ENCODE peak calls at places on chromosomes 3 and 15, in four cellular contexts. M is effector memory CD4-positive, alpha-beta T cell; Z is sigmoid colon; P is psoas muscle. T is an unnamed sample. For H3K9me3 and H3K27me3, the result is how much of the 10 kb centered on the place peaks cover.

GRCh38 chr3:142863965-142864924 is 24.6 kb downstream of the PCOLCE2 start:
- DNase-seq in P (no peak), Z (no peak), M (no peak), T (no peak)

GRCh38 chr3:138944842-138945645 is 1.9 kb downstream of the FOXL2 start:
- DNase-seq in P (no peak), Z (no peak), M (no peak), T (no peak)

GRCh38 chr3:3259181-3259580 is 79.7 kb upstream of the CRBN start:
- DNase-seq in Z (no peak), M (no peak), P (no peak), T (no peak)

GRCh38 chr15:42986693-42987342 is 66.2 kb upstream of the TTBK2 start:
- DNase-seq in P (no peak), Z (no peak), M (no peak), T (no peak)

GRCh38 chr15:56245871-56246814 is 2.5 kb upstream of the RFX7 start:
- DNase-seq in M (peak), Z (peak), P (peak), T (peak)

GRCh38 chr15:63381301-63382192 is at the start of gene CA12:
- DNase-seq in Z (peak), P (peak), M (no peak), T (peak)

GRCh38 chr3:123275691-123276090 is 73.9 kb downstream of the SEC22A start:
- DNase-seq in P (no peak), M (no peak), Z (no peak), T (no peak)

GRCh38 chr15:31277335-31278055 is 49.1 kb upstream of the KLF13 start:
- DNase-seq in Z (peak), P (peak), M (no peak), T (no peak)

GRCh38 chr3:30282052-30282708 is 324.2 kb upstream of the TGFBR2 start:
- DNase-seq in P (no peak), Z (no peak), M (no peak), T (no peak)

GRCh38 chr3:124234852-124235252 is 242.9 kb upstream of the ROPN1 start:
- DNase-seq in P (peak), M (no peak), Z (no peak), T (no peak)

GRCh38 chr15:100784493-100785180 is 95.0 kb upstream of the ALDH1A3 start:
- DNase-seq in Z (peak), M (no peak), P (no peak), T (no peak)

GRCh38 chr15:70195808-70196304 is 98.1 kb upstream of the TLE3 start:
- DNase-seq in P (peak), M (no peak), Z (peak), T (peak)

GRCh38 chr15:65521355-65521754 is 3.9 kb upstream of the DPP8 start:
- DNase-seq in M (no peak), Z (no peak), P (no peak), T (no peak)

GRCh38 chr3:4508048-4508981 is 15.2 kb downstream of the ITPR1 start:
- DNase-seq in Z (no peak), P (no peak), M (no peak), T (no peak)

GRCh38 chr3:178297732-178298131 is 238.5 kb upstream of the KCNMB2 start:
- DNase-seq in M (no peak), Z (no peak), P (no peak), T (no peak)

GRCh38 chr3:39671600-39671999 is 137.8 kb upstream of the MYRIP start:
- DNase-seq in P (no peak), Z (no peak), M (no peak), T (no peak)

GRCh38 chr15:45242289-45242688 is 9.7 kb upstream of the SLC28A2 start:
- DNase-seq in P (no peak), M (no peak), Z (no peak), T (no peak)
- H3K9me3 ChIP-seq in P (half or more), M (under half), Z (under half), T (under half)

GRCh38 chr15:58608711-58609110 is 140.8 kb downstream of the ADAM10 start:
- DNase-seq in P (no peak), Z (no peak), M (no peak), T (no peak)
- H3K4me3 ChIP-seq in P (no peak), Z (no peak), M (no peak), T (no peak)

GRCh38 chr15:52799145-52799811 is 9.1 kb upstream of the ONECUT1 start:
- DNase-seq in P (no peak), Z (no peak), M (no peak), T (no peak)
- H3K27me3 ChIP-seq in P (half or more), Z (half or more), M (half or more), T (half or more)

GRCh38 chr3:7193271-7193670 is 332.4 kb downstream of the GRM7 start:
- DNase-seq in P (no peak), Z (no peak), M (no peak), T (no peak)

GRCh38 chr3:7194081-7194835 is 333.3 kb downstream of the GRM7 start:
- DNase-seq in P (no peak), M (no peak), Z (no peak), T (no peak)

GRCh38 chr3:7190094-7190493 is 329.2 kb downstream of the GRM7 start:
- DNase-seq in M (no peak), Z (no peak), P (no peak), T (no peak)

GRCh38 chr3:7188551-7188950 is 327.6 kb downstream of the GRM7 start:
- DNase-seq in P (no peak), Z (no peak), M (no peak), T (no peak)
- H3K9me3 ChIP-seq in P (under half), Z (under half), M (under half), T (under half)

GRCh38 chr15:45790325-45790943 is 155.6 kb downstream of the SQOR start:
- DNase-seq in Z (no peak), P (no peak), M (no peak), T (no peak)
- H3K4me3 ChIP-seq in Z (no peak), P (no peak), M (no peak), T (no peak)

GRCh38 chr3:42369832-42370231 is 40.6 kb downstream of the LYZL4 start:
- DNase-seq in Z (no peak), P (no peak), M (no peak), T (no peak)

GRCh38 chr3:42366550-42366949 is 43.9 kb downstream of the LYZL4 start:
- DNase-seq in M (no peak), Z (no peak), P (no peak), T (no peak)

GRCh38 chr3:42371776-42372175 is 38.6 kb downstream of the LYZL4 start:
- DNase-seq in Z (no peak), P (no peak), M (no peak), T (no peak)

GRCh38 chr3:42367903-42368302 is 42.5 kb downstream of the LYZL4 start:
- DNase-seq in P (no peak), Z (no peak), M (no peak), T (no peak)

DNA sequence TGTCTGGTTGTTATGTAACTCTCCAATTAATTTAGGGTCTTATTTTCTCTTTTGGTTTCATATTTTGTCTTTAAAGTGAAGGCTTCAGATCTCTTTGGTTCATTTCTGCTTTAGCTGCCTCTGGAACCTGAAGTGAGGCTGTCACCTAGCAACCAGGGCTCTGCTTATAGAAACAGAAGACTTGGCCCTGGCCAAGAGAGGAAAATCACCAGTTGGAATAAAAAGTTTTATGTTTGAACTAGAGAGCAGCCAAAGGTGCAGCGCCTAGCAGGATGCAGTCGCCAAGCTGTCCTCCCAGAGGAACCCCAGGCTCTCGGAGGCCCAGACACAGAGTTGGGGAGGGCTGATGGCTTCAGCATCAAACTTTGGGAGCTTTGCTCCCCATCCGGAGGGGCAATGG is 41.1 kb downstream of the LYZL4 start:
- DNase-seq in P (no peak), Z (peak), M (no peak), T (no peak)
- H3K27me3 ChIP-seq in P (under half), Z (under half), M (under half), T (under half)

GRCh38 chr3:17901893-17902292 is 159.5 kb upstream of the TBC1D5 start:
- DNase-seq in P (no peak), M (no peak), Z (no peak), T (no peak)
- H3K9me3 ChIP-seq in P (under half), M (under half), Z (under half), T (under half)

GRCh38 chr3:150419076-150419868 is 11.2 kb downstream of the TSC22D2 start:
- DNase-seq in P (no peak), M (no peak), Z (no peak), T (no peak)
- H3K4me3 ChIP-seq in P (no peak), M (no peak), Z (no peak), T (no peak)

GRCh38 chr3:104887619-104888018 is 479.1 kb upstream of the ALCAM start:
- DNase-seq in P (no peak), Z (no peak), M (no peak), T (no peak)
- H3K27me3 ChIP-seq in P (under half), Z (under half), M (under half), T (under half)

GRCh38 chr3:44642337-44642736 is 6.2 kb upstream of the ZNF35 start:
- DNase-seq in M (no peak), P (no peak), Z (no peak), T (no peak)
- H3K9me3 ChIP-seq in M (under half), P (half or more), Z (under half), T (under half)

T was measured in uterus.